ENCODE peak calls at places on chromosome 17, in nine cellular contexts. V is T-cell; D is stimulated activated CD8-positive, alpha-beta memory T cell treated with anti-CD3 and anti-CD28 coated beads, Interleukin-4, amount 100 ng/mL, for 24 hours; L is immature natural killer cell; C is lower leg skin; P is NCI-H460; T is naive thymus-derived CD8-positive, alpha-beta T cell; N is activated T-cell treated with anti-CD3 and anti-CD28 coated beads for 24 hours; U is stimulated activated CD4-positive, alpha-beta T cell treated with anti-CD3 and anti-CD28 coated beads, Interleukin-15, amount 100 ng/mL, for 1 hour. S is an unnamed sample.

GRCh38 chr17:19238167-19238505 is 970 bp downstream of the EPN2 start:
- DNase-seq in V (no peak), D (no peak), L (no peak), C (peak), P (peak), T (no peak), N (no peak), U (peak), S (no peak)

GRCh38 chr17:81391964-81392908 is 3.0 kb upstream of the BAHCC1 start:
- DNase-seq in V (no peak), D (no peak), L (no peak), C (no peak), P (no peak), T (no peak), N (no peak), U (no peak), S (no peak)

GRCh38 chr17:29844339-29845048 is 85.5 kb downstream of the SSH2 start:
- DNase-seq in V (no peak), D (no peak), L (no peak), C (no peak), P (no peak), T (no peak), N (no peak), U (no peak), S (no peak)

GRCh38 chr17:15409721-15410247 is 57.6 kb downstream of the CDRT4 start:
- DNase-seq in V (no peak), D (no peak), L (no peak), C (peak), P (no peak), T (no peak), N (no peak), U (no peak), S (no peak)

GRCh38 chr17:74512624-74513084 is 18.6 kb downstream of the CD300LB start:
- DNase-seq in V (no peak), D (peak), L (no peak), C (peak), P (no peak), T (no peak), N (peak), U (no peak), S (no peak)

GRCh38 chr17:75652341-75652740 is 14.6 kb downstream of the RECQL5 start:
- DNase-seq in V (no peak), D (no peak), L (no peak), C (no peak), P (no peak), T (no peak), N (no peak), U (no peak), S (no peak)

GRCh38 chr17:59963738-59964454 is 644 bp downstream of the RNFT1 start:
- DNase-seq in V (peak), D (peak), L (no peak), C (no peak), P (peak), T (peak), N (peak), U (peak), S (peak)

GRCh38 chr17:64240261-64240740 is 22.8 kb downstream of the TEX2 start:
- DNase-seq in V (no peak), D (no peak), L (no peak), C (no peak), P (no peak), T (no peak), N (no peak), U (no peak), S (no peak)

GRCh38 chr17:1783271-1783670 is 21.4 kb downstream of the SERPINF1 start:
- DNase-seq in V (no peak), D (no peak), L (no peak), C (no peak), P (no peak), T (no peak), N (no peak), U (no peak), S (no peak)

GRCh38 chr17:50722746-50723145 is 3.3 kb downstream of the LUC7L3 start:
- DNase-seq in V (no peak), D (no peak), L (no peak), C (no peak), P (no peak), T (no peak), N (no peak), U (no peak), S (no peak)

GRCh38 chr17:70855401-70856054 is 686.2 kb downstream of the KCNJ2 start:
- DNase-seq in V (no peak), D (no peak), L (no peak), C (no peak), P (peak), T (no peak), N (no peak), U (no peak), S (no peak)

GRCh38 chr17:79831367-79832210 is 7.7 kb downstream of the CBX4 start:
- DNase-seq in V (no peak), D (no peak), L (no peak), C (peak), P (peak), T (no peak), N (no peak), U (no peak), S (no peak)

GRCh38 chr17:61259360-61259759 is 140.3 kb upstream of the TBX2 start:
- DNase-seq in V (no peak), D (no peak), L (no peak), C (no peak), P (peak), T (no peak), N (no peak), U (no peak), S (no peak)

GRCh38 chr17:20040216-20040615 is 31.1 kb downstream of the SPECC1 start:
- DNase-seq in V (no peak), D (no peak), L (no peak), C (no peak), P (no peak), T (no peak), N (no peak), U (no peak), S (no peak)

GRCh38 chr17:74519951-74520553 is 11.2 kb downstream of the CD300LB start:
- DNase-seq in V (no peak), D (no peak), L (peak), C (peak), P (no peak), T (no peak), N (no peak), U (no peak), S (no peak)

GRCh38 chr17:40510328-40510648 is 8.9 kb upstream of the TNS4 start:
- DNase-seq in V (no peak), D (no peak), L (no peak), C (no peak), P (no peak), T (no peak), N (no peak), U (no peak), S (no peak)

GRCh38 chr17:66739553-66739952 is 95.4 kb upstream of the CACNG5 start:
- DNase-seq in V (no peak), D (no peak), L (no peak), C (no peak), P (no peak), T (no peak), N (no peak), U (no peak), S (no peak)

GRCh38 chr17:50918933-50919296 is 52.8 kb upstream of the TOB1 start:
- DNase-seq in V (peak), D (no peak), L (no peak), C (no peak), P (no peak), T (no peak), N (no peak), U (no peak), S (peak)

GRCh38 chr17:64236827-64237403 is 26.1 kb downstream of the TEX2 start:
- DNase-seq in V (no peak), D (no peak), L (no peak), C (no peak), P (no peak), T (no peak), N (no peak), U (no peak), S (no peak)

GRCh38 chr17:50495918-50496317 is 12.3 kb upstream of the MYCBPAP start:
- DNase-seq in V (no peak), D (no peak), L (no peak), C (no peak), P (no peak), T (no peak), N (no peak), U (no peak), S (no peak)

GRCh38 chr17:55273579-55274370 is 9.0 kb downstream of the HLF start:
- DNase-seq in V (no peak), D (no peak), L (no peak), C (no peak), P (no peak), T (no peak), N (no peak), U (no peak), S (no peak)

GRCh38 chr17:39799395-39799794 is 61.7 kb downstream of the GRB7 start:
- DNase-seq in V (no peak), D (no peak), L (no peak), C (no peak), P (no peak), T (no peak), N (no peak), U (no peak), S (no peak)

GRCh38 chr17:77708936-77709335 is 249.6 kb upstream of the TNRC6C start:
- DNase-seq in V (no peak), D (no peak), L (no peak), C (peak), P (no peak), T (no peak), N (no peak), U (no peak), S (no peak)

GRCh38 chr17:50627782-50628601 is 6.7 kb upstream of the ABCC3 start:
- DNase-seq in V (no peak), D (no peak), L (no peak), C (no peak), P (no peak), T (no peak), N (no peak), U (no peak), S (no peak)

GRCh38 chr17:5978496-5978895 is 91.7 kb upstream of the WSCD1 start:
- DNase-seq in V (no peak), D (no peak), L (no peak), C (peak), P (no peak), T (no peak), N (no peak), U (no peak), S (no peak)

S was measured in effector CD4-positive, alpha-beta T cell.